ENCODE peak calls at places on chromosome 16, in five cellular contexts. U is lung, G is colonic mucosa, C is body of pancreas, B is aorta. F is an unnamed sample. For H3K9me3, the result is how much of the 10 kb centered on the place peaks cover.

GRCh38 chr16:31333686-31334649 is 21.0 kb upstream of the ITGAX start:
- DNase-seq in U (no peak), G (no peak), C (peak), B (no peak), F (no peak)

GRCh38 chr16:2331199-2331931 is 9.2 kb downstream of the ABCA3 start:
- DNase-seq in U (peak), G (no peak), C (no peak), B (no peak), F (no peak)

GRCh38 chr16:81310045-81310644 is 4.6 kb upstream of the GAN start:
- DNase-seq in U (no peak), G (no peak), C (no peak), B (no peak), F (no peak)

GRCh38 chr16:11796227-11797165 is 562 bp downstream of the ZC3H7A start:
- DNase-seq in U (peak), G (peak), C (peak), B (peak), F (peak)

GRCh38 chr16:27745348-27745747 is 195.4 kb downstream of the KATNIP start:
- DNase-seq in U (no peak), G (no peak), C (no peak), B (no peak), F (no peak)

GRCh38 chr16:84110527-84110926 is 6.2 kb downstream of the MBTPS1 start:
- DNase-seq in U (no peak), G (no peak), C (no peak), B (no peak), F (no peak)

GRCh38 chr16:82137819-82138177 is 32.2 kb downstream of the MPHOSPH6 start:
- DNase-seq in U (no peak), G (no peak), C (no peak), B (no peak), F (no peak)

GRCh38 chr16:14602443-14602963 is 27.6 kb downstream of the PARN start:
- DNase-seq in U (no peak), G (no peak), C (no peak), B (no peak), F (no peak)

GRCh38 chr16:87496101-87496801 is 3.4 kb upstream of the ZCCHC14 start:
- DNase-seq in U (no peak), G (no peak), C (no peak), B (no peak), F (no peak)

GRCh38 chr16:51697454-51697853 is 546.4 kb upstream of the SALL1 start:
- DNase-seq in U (no peak), G (no peak), C (no peak), B (no peak), F (no peak)

GRCh38 chr16:24535827-24536226 is 3.5 kb upstream of the RBBP6 start:
- DNase-seq in U (no peak), G (no peak), C (no peak), B (no peak), F (no peak)

GRCh38 chr16:65547799-65548446 is 426.1 kb upstream of the CDH11 start:
- DNase-seq in U (no peak), G (no peak), C (no peak), B (no peak), F (no peak)

GRCh38 chr16:13660807-13661206 is 259.1 kb upstream of the ERCC4 start:
- DNase-seq in U (no peak), G (no peak), C (no peak), B (no peak), F (no peak)

GRCh38 chr16:678858-679807 is 1.1 kb upstream of the STUB1 start:
- DNase-seq in U (peak), G (peak), C (peak), B (peak), F (peak)

GRCh38 chr16:3054965-3055733 is 8.8 kb downstream of the MMP25 start:
- DNase-seq in U (no peak), G (no peak), C (no peak), B (no peak), F (no peak)

GRCh38 chr16:59259074-59259963 is 525.2 kb upstream of the GOT2 start:
- DNase-seq in U (no peak), G (no peak), C (no peak), B (no peak), F (no peak)

GRCh38 chr16:62738631-62739030 is 702.4 kb upstream of the CDH8 start:
- DNase-seq in U (no peak), G (no peak), C (no peak), B (no peak), F (no peak)

GRCh38 chr16:30951785-30952184 is 2.9 kb downstream of the ORAI3 start:
- DNase-seq in U (no peak), G (peak), C (peak), B (peak), F (peak)

GRCh38 chr16:67173808-67174705 is 3.7 kb downstream of the NOL3 start:
- DNase-seq in U (peak), G (peak), C (peak), B (peak), F (peak)

GRCh38 chr16:11333010-11333409 is 12.2 kb upstream of the RMI2 start:
- DNase-seq in U (no peak), G (no peak), C (no peak), B (no peak), F (no peak)

GRCh38 chr16:76535-77272 is 1.3 kb upstream of the MPG start:
- DNase-seq in U (peak), G (peak), C (peak), B (peak), F (peak)

GRCh38 chr16:73056911-73057310 is 9.0 kb upstream of the ZFHX3 start:
- DNase-seq in U (no peak), G (no peak), C (no peak), B (no peak), F (no peak)

GRCh38 chr16:22216191-22216831 is 10.2 kb downstream of the EEF2K start:
- DNase-seq in U (no peak), G (no peak), C (no peak), B (no peak), F (no peak)

GRCh38 chr16:31537362-31537921 is 9.7 kb downstream of the AHSP start:
- DNase-seq in U (no peak), G (no peak), C (peak), B (no peak), F (no peak)

GRCh38 chr16:12024429-12024828 is 47.9 kb downstream of the SNX29 start:
- DNase-seq in U (no peak), G (no peak), C (peak), B (no peak), F (no peak)

GRCh38 chr16:86775401-86775985 is 197.1 kb downstream of the FOXL1 start:
- DNase-seq in U (no peak), G (no peak), C (no peak), B (no peak), F (no peak)

GRCh38 chr16:4538067-4538385 is 547 bp downstream of the CDIP1 start:
- DNase-seq in U (no peak), G (no peak), C (no peak), B (no peak), F (no peak)

GRCh38 chr16:13110124-13110796 is 208.9 kb downstream of the SHISA9 start:
- DNase-seq in U (no peak), G (no peak), C (peak), B (peak), F (no peak)

GRCh38 chr16:54942353-54942943 is 11.8 kb downstream of the IRX5 start:
- DNase-seq in U (no peak), G (no peak), C (no peak), B (no peak), F (no peak)

GRCh38 chr16:54649846-54650245 is 280.8 kb upstream of the IRX5 start:
- DNase-seq in U (no peak), G (no peak), C (no peak), B (no peak), F (no peak)

GRCh38 chr16:72645526-72645925 is 402.4 kb downstream of the ZFHX3 start:
- DNase-seq in U (no peak), G (no peak), C (no peak), B (no peak), F (no peak)

GRCh38 chr16:28936784-28937155 is 5.0 kb downstream of the CD19 start:
- DNase-seq in U (no peak), G (no peak), C (no peak), B (no peak), F (no peak)

GRCh38 chr16:49620158-49620867 is 235.6 kb downstream of the ZNF423 start:
- DNase-seq in U (peak), G (peak), C (peak), B (peak), F (peak)

GRCh38 chr16:8720967-8721692 is 46.7 kb downstream of the ABAT start:
- DNase-seq in U (no peak), G (peak), C (peak), B (no peak), F (no peak)

GRCh38 chr16:88701541-88702363 is 4.5 kb downstream of the RNF166 start:
- DNase-seq in U (no peak), G (no peak), C (no peak), B (no peak), F (no peak)
- H3K4me3 ChIP-seq in U (no peak), G (peak), C (no peak), B (no peak), F (no peak)

GRCh38 chr16:47571049-47571448 is 109.9 kb downstream of the PHKB start:
- DNase-seq in U (no peak), G (no peak), C (no peak), B (no peak), F (no peak)
- H3K9me3 ChIP-seq in U (under half), G (under half), C (under half), B (under half), F (under half)

GRCh38 chr16:56626685-56627084 is 1.1 kb downstream of the MT1E start:
- DNase-seq in U (no peak), G (no peak), C (no peak), B (no peak), F (no peak)
- H3K4me3 ChIP-seq in U (peak), G (peak), C (peak), B (peak), F (peak)

GRCh38 chr16:78599271-78599670 is 499.8 kb downstream of the WWOX start:
- DNase-seq in U (no peak), G (no peak), C (no peak), B (no peak), F (no peak)
- H3K9me3 ChIP-seq in U (under half), G (under half), C (under half), B (under half), F (under half)

F was measured in uterus.